ENCODE peak calls at places on chromosomes 6 and 20, in four cellular contexts. W is NCI-H345, A is right cardiac atrium, S is NCI-H226. I is an unnamed sample.
A peak's percentile ranks its signal among the peaks of the same experiment; 100 is the strongest.

GRCh38 chr20:64044484-64045247 is 4.8 kb downstream of the SOX18 start:
- DNase-seq in W (no peak), A (peak; percentile 80), S (peak; percentile 88), I (peak; percentile 50)

GRCh38 chr20:13331536-13331935 is 110.5 kb downstream of the ISM1 start:
- DNase-seq in W (no peak), A (no peak), S (no peak), I (no peak)

GRCh38 chr6:49787176-49787575 is at the start of gene PGK2:
- DNase-seq in W (no peak), A (no peak), S (peak; percentile 57), I (no peak)

GRCh38 chr6:3228046-3228671 is 706 bp upstream of the TUBB2B start:
- DNase-seq in W (peak; percentile 73), A (peak; percentile 65), S (no peak), I (no peak)

GRCh38 chr20:56592817-56593216 is 36.3 kb upstream of the TFAP2C start:
- DNase-seq in W (no peak), A (no peak), S (no peak), I (no peak)

GRCh38 chr20:13874269-13875158 is 89.7 kb downstream of the NDUFAF5 start:
- DNase-seq in W (peak; percentile 62), A (no peak), S (no peak), I (no peak)

GRCh38 chr6:29813809-29814208 is 13.8 kb upstream of the HLA-G start:
- DNase-seq in W (no peak), A (no peak), S (peak; percentile 59), I (peak; percentile 1)

GRCh38 chr6:40852667-40853383 is 186.2 kb downstream of the UNC5CL start:
- DNase-seq in W (no peak), A (no peak), S (no peak), I (peak; percentile 35)

GRCh38 chr20:38373231-38373867 is 27.1 kb downstream of the LBP start:
- DNase-seq in W (no peak), A (peak; percentile 59), S (peak; percentile 5), I (no peak)

GRCh38 chr6:125245523-125246264 is 56.1 kb downstream of the HDDC2 start:
- DNase-seq in W (peak; percentile 32), A (no peak), S (peak; percentile 55), I (no peak)

GRCh38 chr6:43491750-43492661 is 14.6 kb downstream of the TJAP1 start:
- DNase-seq in W (no peak), A (peak; percentile 93), S (peak; percentile 79), I (peak; percentile 80)

GRCh38 chr20:38343107-38343797 is 3.0 kb upstream of the LBP start:
- DNase-seq in W (no peak), A (peak; percentile 75), S (no peak), I (peak; percentile 35)

GRCh38 chr6:43737272-43738081 is 32.5 kb upstream of the VEGFA start:
- DNase-seq in W (no peak), A (peak; percentile 83), S (no peak), I (peak; percentile 29)

GRCh38 chr20:16803965-16804792 is 56.0 kb downstream of the OTOR start:
- DNase-seq in W (peak; percentile 74), A (peak; percentile 62), S (no peak), I (peak; percentile 55)

GRCh38 chr6:46325561-46326525 is 155.1 kb upstream of the ENPP5 start:
- DNase-seq in W (peak; percentile 77), A (peak; percentile 60), S (no peak), I (peak; percentile 75)

GRCh38 chr20:46051556-46052323 is 22.7 kb downstream of the SLC12A5 start:
- DNase-seq in W (peak; percentile 82), A (no peak), S (no peak), I (no peak)

GRCh38 chr6:166626177-166627038 is 643 bp downstream of the RPS6KA2 start:
- DNase-seq in W (peak; percentile 54), A (peak; percentile 69), S (peak; percentile 14), I (peak; percentile 48)

GRCh38 chr20:19828233-19828632 is 70.2 kb downstream of the RIN2 start:
- DNase-seq in W (peak; percentile 47), A (no peak), S (peak; percentile 63), I (no peak)

GRCh38 chr20:20459726-20460125 is 91.8 kb downstream of the INSM1 start:
- DNase-seq in W (no peak), A (no peak), S (no peak), I (no peak)

GRCh38 chr6:42694586-42694985 is 27.8 kb downstream of the PRPH2 start:
- DNase-seq in W (no peak), A (no peak), S (peak; percentile 57), I (peak; percentile 94)

GRCh38 chr20:32067234-32067821 is 15.3 kb downstream of the HCK start:
- DNase-seq in W (no peak), A (no peak), S (peak; percentile 50), I (peak; percentile 99)

GRCh38 chr6:150297327-150298028 is 71.3 kb upstream of the IYD start:
- DNase-seq in W (peak; percentile 9), A (no peak), S (peak; percentile 14), I (peak; percentile 25)

GRCh38 chr6:108804976-108805375 is 43.2 kb upstream of the ARMC2 start:
- DNase-seq in W (no peak), A (no peak), S (no peak), I (no peak)

GRCh38 chr20:5128886-5129285 is 2.1 kb downstream of the CDS2 start:
- DNase-seq in W (no peak), A (no peak), S (no peak), I (no peak)

GRCh38 chr6:155628315-155628714 is 172.7 kb upstream of the NOX3 start:
- DNase-seq in W (no peak), A (no peak), S (no peak), I (no peak)

GRCh38 chr20:24619212-24619611 is 149.8 kb downstream of the SYNDIG1 start:
- DNase-seq in W (peak; percentile 13), A (no peak), S (no peak), I (no peak)

GRCh38 chr6:105374010-105374420 is 28.9 kb downstream of the PREP start:
- DNase-seq in W (no peak), A (no peak), S (peak; percentile 88), I (peak; percentile 70)

GRCh38 chr6:21325201-21325856 is 268.2 kb upstream of the SOX4 start:
- DNase-seq in W (peak; percentile 32), A (no peak), S (no peak), I (no peak)

GRCh38 chr6:31568537-31568961 is 3.5 kb upstream of the LTA start:
- DNase-seq in W (no peak), A (no peak), S (no peak), I (no peak)

GRCh38 chr6:44110005-44110681 is 17.1 kb downstream of the MRPL14 start:
- DNase-seq in W (no peak), A (peak; percentile 64), S (no peak), I (no peak)

GRCh38 chr6:49454787-49455709 is 8.0 kb downstream of the MMUT start:
- DNase-seq in W (no peak), A (no peak), S (no peak), I (no peak)

GRCh38 chr6:121600389-121601233 is 165.2 kb downstream of the GJA1 start:
- DNase-seq in W (no peak), A (no peak), S (no peak), I (no peak)

GRCh38 chr20:57250607-57251343 is 15.7 kb downstream of the BMP7 start:
- DNase-seq in W (no peak), A (peak; percentile 51), S (no peak), I (no peak)

GRCh38 chr6:100370265-100370664 is 94.5 kb downstream of the SIM1 start:
- DNase-seq in W (no peak), A (no peak), S (no peak), I (no peak)

GRCh38 chr6:156914171-156914570 is 137.0 kb downstream of the ARID1B start:
- DNase-seq in W (no peak), A (no peak), S (no peak), I (no peak)

GRCh38 chr6:115634899-115635298 is 425.8 kb downstream of the FRK start:
- DNase-seq in W (no peak), A (no peak), S (no peak), I (no peak)